ENCODE peak calls at places on chromosomes 13 and 19, in four cellular contexts. C, M, K and O are unnamed samples.

GRCh38 chr13:109694972-109695371 is 91.4 kb downstream of the IRS2 start:
- DNase-seq in M (no peak), K (no peak), C (no peak), O (no peak)

GRCh38 chr13:26228080-26228479 is 6.0 kb upstream of the RNF6 start:
- DNase-seq in K (no peak), M (no peak), C (no peak), O (no peak)

GRCh38 chr13:23654111-23655110 is 84.2 kb downstream of the TNFRSF19 start:
- DNase-seq in K (no peak), M (peak; percentile 45), C (no peak), O (peak; percentile 80)

GRCh38 chr13:46679369-46680180 is 117.4 kb downstream of the ESD start:
- DNase-seq in M (no peak), K (peak; percentile 36), C (no peak), O (peak; percentile 88)

GRCh38 chr19:5250127-5250659 is 90.4 kb downstream of the PTPRS start:
- DNase-seq in K (no peak), M (no peak), C (peak; percentile 94), O (no peak)

GRCh38 chr13:45257638-45258338 is 56.9 kb upstream of the KCTD4 start:
- DNase-seq in K (no peak), C (no peak), M (no peak), O (no peak)

GRCh38 chr13:100848304-100848703 is 173.7 kb upstream of the TMTC4 start:
- DNase-seq in M (no peak), K (no peak), C (no peak), O (no peak)

GRCh38 chr19:5292843-5293606 is 47.6 kb downstream of the PTPRS start:
- DNase-seq in M (peak; percentile 51), K (peak; percentile 35), C (peak; percentile 90), O (peak; percentile 69)

GRCh38 chr19:39544201-39544903 is 4.4 kb upstream of the EID2 start:
- DNase-seq in K (no peak), M (no peak), C (no peak), O (peak; percentile 23)

GRCh38 chr13:101144808-101145419 is 271.4 kb downstream of the NALCN start:
- DNase-seq in C (no peak), K (peak; percentile 12), M (no peak), O (peak; percentile 78)

GRCh38 chr19:34459614-34460013 is 21.9 kb upstream of the WTIP start:
- DNase-seq in M (peak; percentile 69), C (no peak), K (no peak), O (no peak)

GRCh38 chr13:111397202-111397880 is 76.9 kb downstream of the TEX29 start:
- DNase-seq in C (peak; percentile 62), M (no peak), K (no peak), O (no peak)

GRCh38 chr19:29673451-29674371 is 8.4 kb downstream of the PLEKHF1 start:
- DNase-seq in K (no peak), M (no peak), C (no peak), O (no peak)

GRCh38 chr19:12065100-12065538 is 588 bp downstream of the ZNF844 start:
- DNase-seq in K (no peak), C (peak; percentile 73), M (no peak), O (peak; percentile 68)

GRCh38 chr19:29506619-29506911 is 19.2 kb upstream of the VSTM2B start:
- DNase-seq in C (peak; percentile 27), K (no peak), M (no peak), O (no peak)

GRCh38 chr19:19528721-19529490 is at the start of gene YJEFN3:
- DNase-seq in C (no peak), M (no peak), K (no peak), O (peak; percentile 70)

GRCh38 chr19:1173160-1173844 is 766 bp downstream of the SBNO2 start:
- DNase-seq in K (no peak), C (peak; percentile 83), M (no peak), O (no peak)